ENCODE peak calls at places on chromosomes 11 and 22, in seven cellular contexts. One of them, this sample, is unnamed.

GRCh38 chr11:119651802-119652584 is 77.0 kb downstream of the NECTIN1 start:
- DNase-seq in stimulated activated CD4-positive, alpha-beta T cell treated with anti-CD3 and anti-CD28 coated beads, Interleukin-2, amount 100 ng/mL, for 48 hours: no peak
- DNase-seq in AG08396: no peak
- DNase-seq in fibroblast of pulmonary artery: no peak
- DNase-seq in GM10248: no peak
- DNase-seq in ELF-1: peak
- DNase-seq in stimulated activated CD8-positive, alpha-beta memory T cell treated with anti-CD3 and anti-CD28 coated beads, Interleukin-7, amount 100 ng/mL, for 48 hours: no peak
- DNase-seq in this sample: no peak

GRCh38 chr11:406796-407650 is 7.8 kb downstream of the SIGIRR start:
- DNase-seq in stimulated activated CD4-positive, alpha-beta T cell treated with anti-CD3 and anti-CD28 coated beads, Interleukin-2, amount 100 ng/mL, for 48 hours: peak
- DNase-seq in AG08396: peak
- DNase-seq in fibroblast of pulmonary artery: peak
- DNase-seq in GM10248: peak
- DNase-seq in ELF-1: peak
- DNase-seq in stimulated activated CD8-positive, alpha-beta memory T cell treated with anti-CD3 and anti-CD28 coated beads, Interleukin-7, amount 100 ng/mL, for 48 hours: peak
- DNase-seq in this sample: peak

GRCh38 chr11:62143727-62144126 is 19.9 kb downstream of the INCENP start:
- DNase-seq in stimulated activated CD4-positive, alpha-beta T cell treated with anti-CD3 and anti-CD28 coated beads, Interleukin-2, amount 100 ng/mL, for 48 hours: no peak
- DNase-seq in AG08396: no peak
- DNase-seq in fibroblast of pulmonary artery: no peak
- DNase-seq in GM10248: no peak
- DNase-seq in ELF-1: no peak
- DNase-seq in stimulated activated CD8-positive, alpha-beta memory T cell treated with anti-CD3 and anti-CD28 coated beads, Interleukin-7, amount 100 ng/mL, for 48 hours: no peak
- DNase-seq in this sample: no peak

GRCh38 chr11:128610765-128611617 is 23.6 kb upstream of the ETS1 start:
- DNase-seq in stimulated activated CD4-positive, alpha-beta T cell treated with anti-CD3 and anti-CD28 coated beads, Interleukin-2, amount 100 ng/mL, for 48 hours: no peak
- DNase-seq in AG08396: no peak
- DNase-seq in fibroblast of pulmonary artery: no peak
- DNase-seq in GM10248: peak
- DNase-seq in ELF-1: no peak
- DNase-seq in stimulated activated CD8-positive, alpha-beta memory T cell treated with anti-CD3 and anti-CD28 coated beads, Interleukin-7, amount 100 ng/mL, for 48 hours: no peak
- DNase-seq in this sample: no peak

GRCh38 chr11:83611616-83612015 is 325.4 kb upstream of the CCDC90B start:
- DNase-seq in stimulated activated CD4-positive, alpha-beta T cell treated with anti-CD3 and anti-CD28 coated beads, Interleukin-2, amount 100 ng/mL, for 48 hours: no peak
- DNase-seq in AG08396: no peak
- DNase-seq in fibroblast of pulmonary artery: no peak
- DNase-seq in GM10248: no peak
- DNase-seq in ELF-1: no peak
- DNase-seq in stimulated activated CD8-positive, alpha-beta memory T cell treated with anti-CD3 and anti-CD28 coated beads, Interleukin-7, amount 100 ng/mL, for 48 hours: no peak
- DNase-seq in this sample: no peak

GRCh38 chr11:102776454-102776853 is 4.0 kb downstream of the MMP10 start:
- DNase-seq in stimulated activated CD4-positive, alpha-beta T cell treated with anti-CD3 and anti-CD28 coated beads, Interleukin-2, amount 100 ng/mL, for 48 hours: no peak
- DNase-seq in AG08396: no peak
- DNase-seq in fibroblast of pulmonary artery: no peak
- DNase-seq in GM10248: no peak
- DNase-seq in ELF-1: no peak
- DNase-seq in stimulated activated CD8-positive, alpha-beta memory T cell treated with anti-CD3 and anti-CD28 coated beads, Interleukin-7, amount 100 ng/mL, for 48 hours: no peak
- DNase-seq in this sample: peak

GRCh38 chr11:93025558-93026255 is 56.3 kb downstream of the MTNR1B start:
- DNase-seq in stimulated activated CD4-positive, alpha-beta T cell treated with anti-CD3 and anti-CD28 coated beads, Interleukin-2, amount 100 ng/mL, for 48 hours: no peak
- DNase-seq in AG08396: no peak
- DNase-seq in fibroblast of pulmonary artery: no peak
- DNase-seq in GM10248: no peak
- DNase-seq in ELF-1: no peak
- DNase-seq in stimulated activated CD8-positive, alpha-beta memory T cell treated with anti-CD3 and anti-CD28 coated beads, Interleukin-7, amount 100 ng/mL, for 48 hours: no peak
- DNase-seq in this sample: no peak

GRCh38 chr11:60343094-60343704 is 16.1 kb downstream of the MS4A6E start:
- DNase-seq in stimulated activated CD4-positive, alpha-beta T cell treated with anti-CD3 and anti-CD28 coated beads, Interleukin-2, amount 100 ng/mL, for 48 hours: no peak
- DNase-seq in AG08396: no peak
- DNase-seq in fibroblast of pulmonary artery: peak
- DNase-seq in GM10248: no peak
- DNase-seq in ELF-1: no peak
- DNase-seq in stimulated activated CD8-positive, alpha-beta memory T cell treated with anti-CD3 and anti-CD28 coated beads, Interleukin-7, amount 100 ng/mL, for 48 hours: no peak
- DNase-seq in this sample: no peak

GRCh38 chr22:37046589-37046988 is 5.0 kb upstream of the KCTD17 start:
- DNase-seq in stimulated activated CD4-positive, alpha-beta T cell treated with anti-CD3 and anti-CD28 coated beads, Interleukin-2, amount 100 ng/mL, for 48 hours: no peak
- DNase-seq in AG08396: no peak
- DNase-seq in fibroblast of pulmonary artery: no peak
- DNase-seq in GM10248: no peak
- DNase-seq in ELF-1: no peak
- DNase-seq in stimulated activated CD8-positive, alpha-beta memory T cell treated with anti-CD3 and anti-CD28 coated beads, Interleukin-7, amount 100 ng/mL, for 48 hours: no peak
- DNase-seq in this sample: no peak

GRCh38 chr11:135033545-135033944 is 621.5 kb upstream of the B3GAT1 start:
- DNase-seq in stimulated activated CD4-positive, alpha-beta T cell treated with anti-CD3 and anti-CD28 coated beads, Interleukin-2, amount 100 ng/mL, for 48 hours: no peak
- DNase-seq in AG08396: no peak
- DNase-seq in fibroblast of pulmonary artery: no peak
- DNase-seq in GM10248: no peak
- DNase-seq in ELF-1: peak
- DNase-seq in stimulated activated CD8-positive, alpha-beta memory T cell treated with anti-CD3 and anti-CD28 coated beads, Interleukin-7, amount 100 ng/mL, for 48 hours: no peak
- DNase-seq in this sample: no peak

GRCh38 chr11:12100429-12100828 is 10.0 kb upstream of the MICAL2 start:
- DNase-seq in stimulated activated CD4-positive, alpha-beta T cell treated with anti-CD3 and anti-CD28 coated beads, Interleukin-2, amount 100 ng/mL, for 48 hours: no peak
- DNase-seq in AG08396: no peak
- DNase-seq in fibroblast of pulmonary artery: no peak
- DNase-seq in GM10248: no peak
- DNase-seq in ELF-1: no peak
- DNase-seq in stimulated activated CD8-positive, alpha-beta memory T cell treated with anti-CD3 and anti-CD28 coated beads, Interleukin-7, amount 100 ng/mL, for 48 hours: no peak
- DNase-seq in this sample: no peak

GRCh38 chr22:30393322-30393680 is 3.5 kb upstream of the SEC14L2 start:
- DNase-seq in stimulated activated CD4-positive, alpha-beta T cell treated with anti-CD3 and anti-CD28 coated beads, Interleukin-2, amount 100 ng/mL, for 48 hours: no peak
- DNase-seq in AG08396: no peak
- DNase-seq in fibroblast of pulmonary artery: no peak
- DNase-seq in GM10248: no peak
- DNase-seq in ELF-1: no peak
- DNase-seq in stimulated activated CD8-positive, alpha-beta memory T cell treated with anti-CD3 and anti-CD28 coated beads, Interleukin-7, amount 100 ng/mL, for 48 hours: no peak
- DNase-seq in this sample: no peak

GRCh38 chr22:28442951-28443876 is 236.4 kb downstream of the TTC28 start:
- DNase-seq in stimulated activated CD4-positive, alpha-beta T cell treated with anti-CD3 and anti-CD28 coated beads, Interleukin-2, amount 100 ng/mL, for 48 hours: no peak
- DNase-seq in AG08396: peak
- DNase-seq in fibroblast of pulmonary artery: peak
- DNase-seq in GM10248: no peak
- DNase-seq in ELF-1: peak
- DNase-seq in stimulated activated CD8-positive, alpha-beta memory T cell treated with anti-CD3 and anti-CD28 coated beads, Interleukin-7, amount 100 ng/mL, for 48 hours: no peak
- DNase-seq in this sample: no peak

GRCh38 chr22:40609216-40609615 is 27.3 kb downstream of the MRTFA start:
- DNase-seq in stimulated activated CD4-positive, alpha-beta T cell treated with anti-CD3 and anti-CD28 coated beads, Interleukin-2, amount 100 ng/mL, for 48 hours: no peak
- DNase-seq in AG08396: no peak
- DNase-seq in fibroblast of pulmonary artery: peak
- DNase-seq in GM10248: no peak
- DNase-seq in ELF-1: no peak
- DNase-seq in stimulated activated CD8-positive, alpha-beta memory T cell treated with anti-CD3 and anti-CD28 coated beads, Interleukin-7, amount 100 ng/mL, for 48 hours: no peak
- DNase-seq in this sample: no peak

GRCh38 chr11:131073167-131073566 is 156.9 kb upstream of the SNX19 start:
- DNase-seq in stimulated activated CD4-positive, alpha-beta T cell treated with anti-CD3 and anti-CD28 coated beads, Interleukin-2, amount 100 ng/mL, for 48 hours: no peak
- DNase-seq in AG08396: no peak
- DNase-seq in fibroblast of pulmonary artery: no peak
- DNase-seq in GM10248: no peak
- DNase-seq in ELF-1: no peak
- DNase-seq in stimulated activated CD8-positive, alpha-beta memory T cell treated with anti-CD3 and anti-CD28 coated beads, Interleukin-7, amount 100 ng/mL, for 48 hours: no peak
- DNase-seq in this sample: no peak

GRCh38 chr11:61679893-61680621 is at the start of gene DAGLA:
- DNase-seq in stimulated activated CD4-positive, alpha-beta T cell treated with anti-CD3 and anti-CD28 coated beads, Interleukin-2, amount 100 ng/mL, for 48 hours: peak
- DNase-seq in AG08396: peak
- DNase-seq in fibroblast of pulmonary artery: peak
- DNase-seq in GM10248: peak
- DNase-seq in ELF-1: peak
- DNase-seq in stimulated activated CD8-positive, alpha-beta memory T cell treated with anti-CD3 and anti-CD28 coated beads, Interleukin-7, amount 100 ng/mL, for 48 hours: peak
- DNase-seq in this sample: peak

GRCh38 chr11:55819330-55819729 is at the start of gene OR5D18:
- DNase-seq in stimulated activated CD4-positive, alpha-beta T cell treated with anti-CD3 and anti-CD28 coated beads, Interleukin-2, amount 100 ng/mL, for 48 hours: no peak
- DNase-seq in AG08396: no peak
- DNase-seq in fibroblast of pulmonary artery: no peak
- DNase-seq in GM10248: no peak
- DNase-seq in ELF-1: no peak
- DNase-seq in stimulated activated CD8-positive, alpha-beta memory T cell treated with anti-CD3 and anti-CD28 coated beads, Interleukin-7, amount 100 ng/mL, for 48 hours: no peak
- DNase-seq in this sample: no peak

GRCh38 chr11:124712392-124712791 is 27.4 kb upstream of the NRGN start:
- DNase-seq in stimulated activated CD4-positive, alpha-beta T cell treated with anti-CD3 and anti-CD28 coated beads, Interleukin-2, amount 100 ng/mL, for 48 hours: no peak
- DNase-seq in AG08396: no peak
- DNase-seq in fibroblast of pulmonary artery: no peak
- DNase-seq in GM10248: no peak
- DNase-seq in ELF-1: no peak
- DNase-seq in stimulated activated CD8-positive, alpha-beta memory T cell treated with anti-CD3 and anti-CD28 coated beads, Interleukin-7, amount 100 ng/mL, for 48 hours: no peak
- DNase-seq in this sample: no peak

GRCh38 chr22:24066872-24067271 is 55.8 kb downstream of the CABIN1 start:
- DNase-seq in stimulated activated CD4-positive, alpha-beta T cell treated with anti-CD3 and anti-CD28 coated beads, Interleukin-2, amount 100 ng/mL, for 48 hours: no peak
- DNase-seq in AG08396: no peak
- DNase-seq in fibroblast of pulmonary artery: no peak
- DNase-seq in GM10248: no peak
- DNase-seq in ELF-1: no peak
- DNase-seq in stimulated activated CD8-positive, alpha-beta memory T cell treated with anti-CD3 and anti-CD28 coated beads, Interleukin-7, amount 100 ng/mL, for 48 hours: no peak
- DNase-seq in this sample: no peak

GRCh38 chr11:129192150-129192549 is at the start of gene ARHGAP32:
- DNase-seq in stimulated activated CD4-positive, alpha-beta T cell treated with anti-CD3 and anti-CD28 coated beads, Interleukin-2, amount 100 ng/mL, for 48 hours: no peak
- DNase-seq in AG08396: no peak
- DNase-seq in fibroblast of pulmonary artery: no peak
- DNase-seq in GM10248: no peak
- DNase-seq in ELF-1: peak
- DNase-seq in stimulated activated CD8-positive, alpha-beta memory T cell treated with anti-CD3 and anti-CD28 coated beads, Interleukin-7, amount 100 ng/mL, for 48 hours: no peak
- DNase-seq in this sample: peak

GRCh38 chr11:128304666-128305485 is 282.5 kb downstream of the ETS1 start:
- DNase-seq in stimulated activated CD4-positive, alpha-beta T cell treated with anti-CD3 and anti-CD28 coated beads, Interleukin-2, amount 100 ng/mL, for 48 hours: no peak
- DNase-seq in AG08396: no peak
- DNase-seq in fibroblast of pulmonary artery: no peak
- DNase-seq in GM10248: no peak
- DNase-seq in ELF-1: no peak
- DNase-seq in stimulated activated CD8-positive, alpha-beta memory T cell treated with anti-CD3 and anti-CD28 coated beads, Interleukin-7, amount 100 ng/mL, for 48 hours: no peak
- DNase-seq in this sample: no peak

GRCh38 chr11:118223576-118223975 is 1.2 kb downstream of the JAML start:
- DNase-seq in stimulated activated CD4-positive, alpha-beta T cell treated with anti-CD3 and anti-CD28 coated beads, Interleukin-2, amount 100 ng/mL, for 48 hours: no peak
- DNase-seq in AG08396: no peak
- DNase-seq in fibroblast of pulmonary artery: no peak
- DNase-seq in GM10248: no peak
- DNase-seq in ELF-1: no peak
- DNase-seq in stimulated activated CD8-positive, alpha-beta memory T cell treated with anti-CD3 and anti-CD28 coated beads, Interleukin-7, amount 100 ng/mL, for 48 hours: no peak
- DNase-seq in this sample: no peak